ENCODE peak calls at places on chromosome 1, in seven cellular contexts. Z is testis, U is A549, P is GM12891, Q is heart left ventricle, A is ovary, F is stomach. X is an unnamed sample.

GRCh38 chr1:45014403-45015028 is 2.5 kb downstream of the UROD start:
- DNase-seq in Z (peak), U (peak), P (no peak), Q (peak), A (peak), F (peak), X (peak)

GRCh38 chr1:161117681-161118581 is at the start of the genes NIT1 and PFDN2:
- DNase-seq in Z (peak), U (peak), P (peak), Q (peak), A (peak), F (peak), X (peak)

GRCh38 chr1:110390692-110391232 is at the start of gene SLC16A4:
- DNase-seq in Z (no peak), U (peak), P (no peak), Q (peak), A (no peak), F (no peak), X (no peak)

GRCh38 chr1:230327892-230328284 is 98.2 kb downstream of the PGBD5 start:
- DNase-seq in Z (no peak), U (peak), P (no peak), Q (no peak), A (no peak), F (no peak), X (no peak)

GRCh38 chr1:10852998-10853520 is 56.6 kb upstream of the CASZ1 start:
- DNase-seq in Z (no peak), U (no peak), P (no peak), Q (no peak), A (no peak), F (no peak), X (no peak)

GRCh38 chr1:217402301-217402700 is 228.6 kb downstream of the GPATCH2 start:
- DNase-seq in Z (no peak), U (no peak), P (no peak), Q (no peak), A (no peak), F (no peak), X (no peak)

GRCh38 chr1:108815566-108815965 is 41.3 kb downstream of the AKNAD1 start:
- DNase-seq in Z (no peak), U (no peak), P (no peak), Q (no peak), A (no peak), F (no peak), X (no peak)

GRCh38 chr1:191888996-191889622 is 269.2 kb upstream of the RGS18 start:
- DNase-seq in Z (no peak), U (no peak), P (no peak), Q (no peak), A (peak), F (no peak), X (peak)

GRCh38 chr1:89911186-89911976 is 83.5 kb upstream of the ZNF326 start:
- DNase-seq in Z (no peak), U (peak), P (no peak), Q (no peak), A (no peak), F (no peak), X (no peak)

GRCh38 chr1:170296642-170297041 is 150.9 kb downstream of the NTMT2 start:
- DNase-seq in Z (no peak), U (no peak), P (no peak), Q (no peak), A (no peak), F (no peak), X (no peak)

GRCh38 chr1:233518344-233518743 is 95.6 kb upstream of the KCNK1 start:
- DNase-seq in Z (peak), U (peak), P (no peak), Q (no peak), A (no peak), F (peak), X (peak)

GRCh38 chr1:47554901-47555300 is 117.1 kb downstream of the FOXD2 start:
- DNase-seq in Z (no peak), U (no peak), P (no peak), Q (no peak), A (no peak), F (no peak), X (no peak)

GRCh38 chr1:7525664-7526063 is 245.4 kb upstream of the VAMP3 start:
- DNase-seq in Z (no peak), U (no peak), P (no peak), Q (no peak), A (no peak), F (no peak), X (no peak)

GRCh38 chr1:190453550-190453949 is 24.1 kb downstream of the BRINP3 start:
- DNase-seq in Z (no peak), U (peak), P (no peak), Q (no peak), A (no peak), F (no peak), X (no peak)

GRCh38 chr1:27832762-27833161 is 2.2 kb downstream of the PPP1R8 start:
- DNase-seq in Z (no peak), U (no peak), P (no peak), Q (no peak), A (no peak), F (no peak), X (no peak)

GRCh38 chr1:27831568-27832410 is 1.2 kb downstream of the PPP1R8 start:
- DNase-seq in Z (no peak), U (no peak), P (no peak), Q (no peak), A (no peak), F (no peak), X (no peak)

GRCh38 chr1:27833470-27833869 is 2.9 kb downstream of the PPP1R8 start:
- DNase-seq in Z (no peak), U (no peak), P (no peak), Q (no peak), A (no peak), F (no peak), X (no peak)

DNA sequence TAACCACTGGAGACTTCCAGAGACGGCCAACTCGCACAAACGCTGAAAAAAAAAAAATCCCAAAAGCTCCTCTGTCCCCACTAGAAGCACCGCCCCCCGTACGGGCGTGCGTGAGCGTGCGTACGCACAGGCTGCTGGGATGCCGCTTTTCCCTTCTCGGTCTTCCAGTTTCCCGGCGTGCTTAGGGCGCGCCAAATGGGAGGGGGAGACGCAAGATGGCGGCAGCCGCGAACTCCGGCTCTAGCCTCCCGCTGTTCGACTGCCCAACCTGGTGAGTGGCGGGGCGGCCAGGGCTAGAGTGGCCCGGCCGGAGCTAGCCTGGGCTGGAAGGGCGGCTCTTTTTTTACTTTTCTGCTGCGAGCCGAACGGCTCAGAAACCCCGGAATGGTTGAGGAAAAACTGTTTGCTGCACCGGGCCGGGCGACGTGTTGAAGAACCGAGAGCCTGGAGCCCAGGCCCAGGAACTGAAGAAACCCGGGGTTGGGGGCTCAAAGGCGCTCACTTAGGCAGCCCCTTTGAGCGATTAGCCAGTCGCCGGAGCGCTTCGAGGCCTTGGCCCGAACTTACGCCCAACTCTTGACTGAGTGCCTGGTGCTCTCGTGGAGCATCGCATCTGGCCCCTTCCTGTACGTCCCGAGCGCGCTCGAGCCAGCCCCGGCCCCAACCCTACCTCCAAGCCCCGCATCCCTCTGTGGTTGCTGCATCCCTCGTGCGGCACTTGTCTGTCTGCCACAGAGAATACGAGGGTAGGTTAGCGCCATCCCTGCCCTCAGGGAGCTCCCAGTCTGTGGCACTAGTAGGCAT is at the start of gene PPP1R8:
- DNase-seq in Z (peak), U (peak), P (peak), Q (peak), A (peak), F (peak), X (peak)
- TF ChIP-seq POLR2A in Z (peak), U (peak), P (peak), Q (peak), A (peak), F (peak), X (peak)

GRCh38 chr1:227944931-227945890 is 2.5 kb downstream of the WNT9A start:
- DNase-seq in Z (peak), U (no peak), P (no peak), Q (no peak), A (peak), F (peak), X (no peak)
- TF ChIP-seq POLR2A in Z (no peak), U (no peak), P (no peak), Q (no peak), A (no peak), F (no peak), X (no peak)

DNA sequence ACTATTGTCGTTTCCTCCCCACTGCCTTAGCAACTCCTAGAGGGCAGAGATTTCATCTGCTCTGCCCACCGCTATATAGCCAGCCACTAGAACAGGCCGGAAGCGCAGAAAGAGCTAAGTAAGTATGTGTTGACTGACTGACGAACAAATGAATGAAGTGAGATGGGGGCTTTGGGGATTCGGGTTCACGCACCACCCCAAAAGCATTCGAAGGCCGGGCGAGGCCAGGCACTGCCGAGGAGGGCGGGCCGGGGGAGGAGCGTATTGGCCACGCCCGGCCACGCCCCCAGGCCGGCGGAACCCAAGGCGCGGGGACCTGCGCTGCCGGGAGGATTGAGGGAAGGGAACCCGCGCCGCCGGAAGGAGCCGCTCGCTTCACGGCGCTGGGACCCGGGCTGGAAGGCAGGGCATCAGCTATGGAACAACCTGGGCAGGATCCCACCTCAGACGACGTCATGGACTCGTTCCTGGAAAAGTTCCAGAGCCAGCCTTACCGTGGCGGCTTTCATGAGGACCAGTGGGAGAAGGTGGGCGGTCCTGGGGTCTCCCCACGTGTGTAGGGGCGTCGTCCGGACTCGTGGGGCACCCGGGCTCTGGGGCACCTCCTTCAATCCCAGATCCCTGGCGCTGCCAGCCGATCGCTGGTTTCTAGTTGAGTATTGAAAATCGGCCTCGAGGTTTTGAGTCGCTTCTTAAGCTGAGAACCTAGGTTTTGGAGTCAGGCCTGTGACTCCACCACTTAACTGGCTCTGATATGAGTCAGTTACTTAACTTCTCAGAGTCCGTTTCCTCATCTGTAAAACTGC is at the start of gene TTC4:
- DNase-seq in Z (peak), U (peak), P (peak), Q (peak), A (peak), F (peak), X (peak)
- TF ChIP-seq POLR2A in Z (peak), U (peak), P (peak), Q (peak), A (peak), F (no peak), X (peak)

GRCh38 chr1:203321273-203322052 is 16.1 kb downstream of the BTG2 start:
- DNase-seq in Z (no peak), U (no peak), P (no peak), Q (no peak), A (no peak), F (no peak), X (no peak)
- TF ChIP-seq POLR2A in Z (no peak), U (no peak), P (no peak), Q (no peak), A (no peak), F (no peak), X (no peak)

DNA sequence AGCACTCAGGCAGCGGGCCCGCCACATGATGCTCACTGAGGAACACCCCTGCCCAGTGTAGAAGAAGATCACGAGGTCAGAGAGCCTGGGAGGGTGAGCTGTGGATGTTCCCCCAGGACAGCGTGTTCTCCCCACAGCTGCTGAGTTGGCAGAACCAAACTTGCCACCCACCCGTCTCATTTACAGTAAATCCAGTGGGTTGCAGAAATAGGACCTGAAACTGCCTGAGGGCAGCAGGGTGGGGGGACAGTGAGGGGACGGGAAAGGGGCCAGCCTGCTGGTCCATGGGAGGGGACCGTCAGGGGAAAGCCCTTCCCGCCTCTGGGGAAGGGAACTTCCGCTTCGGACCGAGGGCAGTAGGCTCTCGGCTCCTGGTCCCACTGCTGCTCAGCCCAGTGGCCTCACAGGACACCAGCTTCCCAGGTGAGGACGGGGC is at the start of gene C1QB:
- DNase-seq in Z (peak), U (no peak), P (no peak), Q (peak), A (no peak), F (no peak), X (no peak)
- TF ChIP-seq POLR2A in Z (no peak), U (no peak), P (no peak), Q (no peak), A (no peak), F (no peak), X (no peak)

DNA sequence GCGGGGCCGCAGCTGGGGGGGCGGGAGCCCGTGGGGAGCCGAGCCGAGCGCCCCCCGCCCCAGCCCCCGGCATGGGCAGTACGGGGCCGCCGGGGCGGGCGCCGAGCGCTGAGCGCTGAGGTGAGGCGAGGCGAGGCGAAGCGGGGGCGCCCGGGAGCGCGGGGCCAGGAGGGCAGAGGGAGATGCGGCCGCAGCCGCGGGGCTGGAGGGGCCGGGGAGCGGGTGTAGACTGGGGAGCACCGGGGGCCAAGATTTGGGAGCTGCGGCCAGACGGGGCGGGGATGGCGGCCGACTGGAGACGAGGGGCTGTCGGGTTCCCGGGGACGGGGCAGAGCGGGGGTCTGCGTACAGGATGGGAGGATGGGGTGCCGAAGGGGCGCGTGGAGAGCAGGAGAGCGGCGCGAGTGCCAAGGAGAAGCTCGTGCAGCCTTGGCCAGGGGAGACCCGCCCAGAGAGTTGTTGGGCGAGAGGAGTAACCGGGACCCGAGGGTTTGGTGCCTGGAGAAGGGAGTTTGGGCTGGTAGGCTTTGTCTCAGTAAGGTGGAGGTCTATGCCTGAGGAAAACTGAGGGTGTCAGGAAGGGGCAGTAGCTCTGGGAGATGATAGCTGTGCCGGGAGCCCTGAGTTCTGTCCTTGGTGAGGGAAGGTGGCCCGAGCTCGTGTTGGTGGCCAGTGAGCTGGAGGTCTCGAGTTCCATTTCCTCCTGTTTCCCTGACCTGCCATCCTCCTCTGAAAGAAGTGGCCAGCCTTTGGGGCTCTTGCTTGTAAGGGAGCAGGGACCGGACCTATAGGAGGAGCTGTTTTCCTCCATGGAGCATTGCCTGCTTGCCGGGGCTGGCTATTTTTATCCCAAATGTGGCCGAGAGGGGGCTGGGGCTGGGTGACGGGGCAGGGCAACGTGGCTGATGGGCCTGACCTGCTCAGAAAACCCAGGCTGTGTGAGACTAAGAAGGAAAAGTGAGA is 539 bp downstream of the ATP8B2 start:
- DNase-seq in Z (peak), U (peak), P (no peak), Q (peak), A (peak), F (peak), X (peak)
- TF ChIP-seq POLR2A in Z (no peak), U (no peak), P (no peak), Q (peak), A (peak), F (no peak), X (peak)

DNA sequence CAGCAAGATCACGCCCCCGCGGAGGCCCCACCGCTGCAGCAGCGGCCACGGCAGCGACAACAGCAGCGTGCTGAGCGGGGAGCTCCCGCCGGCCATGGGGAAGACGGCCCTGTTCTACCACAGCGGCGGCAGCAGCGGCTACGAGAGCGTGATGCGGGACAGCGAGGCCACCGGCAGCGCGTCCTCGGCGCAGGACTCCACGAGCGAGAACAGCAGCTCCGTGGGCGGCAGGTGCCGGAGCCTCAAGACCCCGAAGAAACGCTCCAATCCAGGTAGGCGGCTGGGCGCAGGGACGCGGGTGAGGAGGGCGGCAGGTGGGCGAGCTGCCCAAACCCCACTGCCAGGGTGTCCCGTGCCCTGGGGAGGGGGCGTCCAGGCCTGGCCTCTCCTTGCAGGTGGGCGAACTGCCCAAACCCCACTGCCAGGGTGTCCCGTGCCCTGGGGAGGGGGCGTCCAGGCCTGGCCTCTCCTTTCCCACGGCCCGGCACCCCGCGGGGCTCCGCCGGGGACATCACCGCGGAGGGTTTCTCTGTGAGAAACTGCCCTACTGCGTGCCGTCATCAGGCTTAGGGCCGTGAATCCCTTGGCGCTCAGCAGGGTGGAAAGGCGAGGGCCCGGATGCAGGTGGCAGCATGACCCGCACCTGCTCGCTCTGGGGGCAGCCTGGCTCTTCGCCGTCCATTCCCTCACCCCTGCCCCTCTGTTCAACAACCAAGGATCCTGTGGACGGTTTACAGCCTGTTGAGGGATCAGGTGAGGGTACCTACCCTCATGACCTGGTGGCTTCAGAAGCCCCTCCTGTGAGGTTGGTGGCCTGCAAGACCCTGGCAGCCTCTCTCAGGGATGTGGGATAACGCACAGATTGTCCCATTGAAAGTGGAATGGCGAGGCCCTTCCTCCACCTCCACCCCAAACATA is 534.0 kb downstream of the KIF26B start:
- DNase-seq in Z (no peak), U (no peak), P (no peak), Q (no peak), A (no peak), F (no peak), X (no peak)
- TF ChIP-seq POLR2A in Z (no peak), U (no peak), P (no peak), Q (no peak), A (no peak), F (no peak), X (no peak)

GRCh38 chr1:147599362-147600118 is 58.2 kb downstream of the BCL9 start:
- DNase-seq in Z (peak), U (peak), P (peak), Q (peak), A (peak), F (peak), X (peak)
- TF ChIP-seq POLR2A in Z (peak), U (peak), P (no peak), Q (peak), A (peak), F (peak), X (no peak)

DNA sequence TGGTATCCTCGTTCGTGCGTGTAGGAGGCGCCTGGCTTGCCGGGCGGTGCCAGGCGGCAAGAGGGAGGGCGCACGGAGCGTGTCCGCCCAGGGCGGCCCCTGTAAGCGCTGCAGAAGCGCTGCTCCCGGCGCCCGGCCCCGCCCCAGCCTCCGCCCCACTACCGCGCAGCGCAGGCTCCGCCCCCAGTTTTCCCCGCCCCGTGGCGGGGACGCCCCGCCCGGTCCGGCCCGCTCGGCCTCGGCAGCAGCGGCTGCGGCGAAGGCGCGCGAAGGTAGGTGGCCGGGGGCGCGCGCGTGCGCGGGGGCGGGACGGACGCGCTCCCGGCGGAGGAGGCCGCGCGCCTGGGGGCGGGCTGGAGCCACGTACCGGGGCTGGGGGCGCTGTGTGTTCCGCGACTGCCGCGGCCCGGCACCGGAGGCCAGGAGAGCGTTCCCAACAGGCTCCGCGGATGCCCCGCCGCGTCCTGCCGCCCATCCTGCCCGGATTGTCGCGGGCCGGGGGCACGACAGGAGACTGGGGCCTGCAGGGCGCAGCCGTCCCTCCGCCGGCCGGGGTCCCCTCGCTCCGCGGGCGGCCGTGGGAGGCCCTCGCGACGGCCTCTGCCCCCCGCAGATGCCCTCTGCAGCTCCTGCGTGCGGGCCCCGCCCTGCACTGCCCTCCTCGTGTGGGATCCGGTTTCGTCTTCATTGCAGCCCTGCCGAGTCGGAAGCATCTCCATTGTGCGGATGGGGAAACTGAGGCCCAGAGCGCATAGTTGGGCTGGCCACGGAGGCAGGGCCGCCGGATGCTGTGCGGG is 7.7 kb upstream of the CROCC start:
- DNase-seq in Z (peak), U (peak), P (peak), Q (peak), A (peak), F (peak), X (peak)
- TF ChIP-seq POLR2A in Z (no peak), U (peak), P (no peak), Q (peak), A (peak), F (no peak), X (no peak)